ENCODE peak calls at places on chromosomes 6 and 20, in four cellular contexts. One of them, this sample, is unnamed.

GRCh38 chr20:25039697-25040437 is 18.1 kb downstream of the ACSS1 start:
- DNase-seq in SK-N-SH: no peak
- DNase-seq in HepG2: no peak
- DNase-seq in GM12878: no peak
- DNase-seq in this sample: no peak

GRCh38 chr6:87799651-87800050 is 97.6 kb upstream of the AKIRIN2 start:
- DNase-seq in SK-N-SH: no peak
- DNase-seq in HepG2: no peak
- DNase-seq in GM12878: no peak
- DNase-seq in this sample: no peak

GRCh38 chr6:147506704-147507114 is 1.8 kb upstream of the SAMD5 start:
- DNase-seq in SK-N-SH: peak
- DNase-seq in HepG2: peak
- DNase-seq in GM12878: no peak
- DNase-seq in this sample: no peak

GRCh38 chr6:87264481-87264880 is 57.9 kb upstream of the SMIM8 start:
- DNase-seq in SK-N-SH: no peak
- DNase-seq in HepG2: no peak
- DNase-seq in GM12878: no peak
- DNase-seq in this sample: no peak

GRCh38 chr6:10184408-10185187 is 230.3 kb downstream of the TFAP2A start:
- DNase-seq in SK-N-SH: no peak
- DNase-seq in HepG2: no peak
- DNase-seq in GM12878: no peak
- DNase-seq in this sample: no peak

GRCh38 chr6:161168281-161168891 is 105.5 kb downstream of the AGPAT4 start:
- DNase-seq in SK-N-SH: peak
- DNase-seq in HepG2: no peak
- DNase-seq in GM12878: no peak
- DNase-seq in this sample: peak

GRCh38 chr20:48740714-48741113 is 87.1 kb downstream of the PREX1 start:
- DNase-seq in SK-N-SH: no peak
- DNase-seq in HepG2: no peak
- DNase-seq in GM12878: no peak
- DNase-seq in this sample: no peak

GRCh38 chr6:5567352-5567751 is 306.0 kb downstream of the FARS2 start:
- DNase-seq in SK-N-SH: no peak
- DNase-seq in HepG2: no peak
- DNase-seq in GM12878: peak
- DNase-seq in this sample: no peak

GRCh38 chr6:46138281-46138680 is 8.5 kb downstream of the ENPP4 start:
- DNase-seq in SK-N-SH: no peak
- DNase-seq in HepG2: no peak
- DNase-seq in GM12878: no peak
- DNase-seq in this sample: no peak

GRCh38 chr6:40817369-40817768 is 221.7 kb downstream of the UNC5CL start:
- DNase-seq in SK-N-SH: no peak
- DNase-seq in HepG2: no peak
- DNase-seq in GM12878: no peak
- DNase-seq in this sample: no peak

GRCh38 chr6:143074101-143074500 is 13.4 kb downstream of the AIG1 start:
- DNase-seq in SK-N-SH: no peak
- DNase-seq in HepG2: no peak
- DNase-seq in GM12878: no peak
- DNase-seq in this sample: no peak

GRCh38 chr20:3313681-3314080 is 74.7 kb upstream of the SLC4A11 start:
- DNase-seq in SK-N-SH: no peak
- DNase-seq in HepG2: no peak
- DNase-seq in GM12878: no peak
- DNase-seq in this sample: no peak

GRCh38 chr20:55143605-55144004 is 668.2 kb downstream of the DOK5 start:
- DNase-seq in SK-N-SH: no peak
- DNase-seq in HepG2: no peak
- DNase-seq in GM12878: no peak
- DNase-seq in this sample: no peak

GRCh38 chr6:135251416-135251815 is 70.3 kb downstream of the MYB start:
- DNase-seq in SK-N-SH: no peak
- DNase-seq in HepG2: peak
- DNase-seq in GM12878: no peak
- DNase-seq in this sample: no peak

GRCh38 chr6:144594571-144594970 is 309.4 kb downstream of the UTRN start:
- DNase-seq in SK-N-SH: no peak
- DNase-seq in HepG2: no peak
- DNase-seq in GM12878: no peak
- DNase-seq in this sample: no peak

GRCh38 chr20:18019068-18019467 is 38.6 kb downstream of the OVOL2 start:
- DNase-seq in SK-N-SH: peak
- DNase-seq in HepG2: peak
- DNase-seq in GM12878: no peak
- DNase-seq in this sample: no peak

GRCh38 chr20:61170521-61170920 is 81.5 kb upstream of the CDH4 start:
- DNase-seq in SK-N-SH: no peak
- DNase-seq in HepG2: no peak
- DNase-seq in GM12878: no peak
- DNase-seq in this sample: no peak

GRCh38 chr20:49694450-49695071 is 19.1 kb downstream of the B4GALT5 start:
- DNase-seq in SK-N-SH: no peak
- DNase-seq in HepG2: no peak
- DNase-seq in GM12878: no peak
- DNase-seq in this sample: no peak

GRCh38 chr6:113936093-113936934 is 34.6 kb downstream of the HDAC2 start:
- DNase-seq in SK-N-SH: peak
- DNase-seq in HepG2: peak
- DNase-seq in GM12878: peak
- DNase-seq in this sample: peak

GRCh38 chr20:31570735-31571617 is 34.1 kb upstream of the ID1 start:
- DNase-seq in SK-N-SH: peak
- DNase-seq in HepG2: peak
- DNase-seq in GM12878: no peak
- DNase-seq in this sample: no peak

GRCh38 chr20:62019144-62019805 is 46.4 kb downstream of the TAF4 start:
- DNase-seq in SK-N-SH: no peak
- DNase-seq in HepG2: no peak
- DNase-seq in GM12878: no peak
- DNase-seq in this sample: no peak

GRCh38 chr6:4553387-4553786 is 222.8 kb upstream of the CDYL start:
- DNase-seq in SK-N-SH: no peak
- DNase-seq in HepG2: no peak
- DNase-seq in GM12878: no peak
- DNase-seq in this sample: no peak

GRCh38 chr20:58179432-58180099 is 48.9 kb downstream of the ANKRD60 start:
- DNase-seq in SK-N-SH: peak
- DNase-seq in HepG2: peak
- DNase-seq in GM12878: no peak
- DNase-seq in this sample: no peak

GRCh38 chr6:20096506-20096905 is 115.8 kb downstream of the MBOAT1 start:
- DNase-seq in SK-N-SH: no peak
- DNase-seq in HepG2: no peak
- DNase-seq in GM12878: no peak
- DNase-seq in this sample: no peak

GRCh38 chr20:5841492-5841891 is 91.3 kb downstream of the SHLD1 start:
- DNase-seq in SK-N-SH: no peak
- DNase-seq in HepG2: no peak
- DNase-seq in GM12878: no peak
- DNase-seq in this sample: no peak

GRCh38 chr6:95230071-95230740 is 347.1 kb upstream of the MANEA start:
- DNase-seq in SK-N-SH: no peak
- DNase-seq in HepG2: no peak
- DNase-seq in GM12878: no peak
- DNase-seq in this sample: no peak

GRCh38 chr6:151679081-151679480 is 128.4 kb upstream of the ESR1 start:
- DNase-seq in SK-N-SH: no peak
- DNase-seq in HepG2: no peak
- DNase-seq in GM12878: no peak
- DNase-seq in this sample: no peak

GRCh38 chr6:43524483-43524961 is 7.6 kb downstream of the POLR1C start:
- DNase-seq in SK-N-SH: no peak
- DNase-seq in HepG2: no peak
- DNase-seq in GM12878: no peak
- DNase-seq in this sample: no peak

GRCh38 chr20:50163570-50164317 is 10.2 kb upstream of the PEDS1 start:
- DNase-seq in SK-N-SH: no peak
- DNase-seq in HepG2: peak
- DNase-seq in GM12878: no peak
- DNase-seq in this sample: no peak

GRCh38 chr20:1866834-1867233 is 28.4 kb upstream of the SIRPA start:
- DNase-seq in SK-N-SH: no peak
- DNase-seq in HepG2: peak
- DNase-seq in GM12878: no peak
- DNase-seq in this sample: no peak

GRCh38 chr6:170067257-170067656 is 223.6 kb downstream of the DLL1 start:
- DNase-seq in SK-N-SH: no peak
- DNase-seq in HepG2: no peak
- DNase-seq in GM12878: no peak
- DNase-seq in this sample: no peak

GRCh38 chr6:87766211-87766610 is 64.2 kb upstream of the AKIRIN2 start:
- DNase-seq in SK-N-SH: no peak
- DNase-seq in HepG2: peak
- DNase-seq in GM12878: no peak
- DNase-seq in this sample: no peak

GRCh38 chr6:81999270-81999669 is 246.8 kb upstream of the TENT5A start:
- DNase-seq in SK-N-SH: no peak
- DNase-seq in HepG2: peak
- DNase-seq in GM12878: no peak
- DNase-seq in this sample: no peak

GRCh38 chr20:59007758-59008511 is 881 bp upstream of the CTSZ start:
- DNase-seq in SK-N-SH: no peak
- DNase-seq in HepG2: no peak
- DNase-seq in GM12878: peak
- DNase-seq in this sample: no peak

GRCh38 chr6:28207244-28208179 is 17.6 kb upstream of the ZSCAN9 start:
- DNase-seq in SK-N-SH: peak
- DNase-seq in HepG2: no peak
- DNase-seq in GM12878: no peak
- DNase-seq in this sample: no peak

GRCh38 chr20:40948352-40949267 is 80.0 kb upstream of the TOP1 start:
- DNase-seq in SK-N-SH: no peak
- DNase-seq in HepG2: no peak
- DNase-seq in GM12878: no peak
- DNase-seq in this sample: no peak

DNA sequence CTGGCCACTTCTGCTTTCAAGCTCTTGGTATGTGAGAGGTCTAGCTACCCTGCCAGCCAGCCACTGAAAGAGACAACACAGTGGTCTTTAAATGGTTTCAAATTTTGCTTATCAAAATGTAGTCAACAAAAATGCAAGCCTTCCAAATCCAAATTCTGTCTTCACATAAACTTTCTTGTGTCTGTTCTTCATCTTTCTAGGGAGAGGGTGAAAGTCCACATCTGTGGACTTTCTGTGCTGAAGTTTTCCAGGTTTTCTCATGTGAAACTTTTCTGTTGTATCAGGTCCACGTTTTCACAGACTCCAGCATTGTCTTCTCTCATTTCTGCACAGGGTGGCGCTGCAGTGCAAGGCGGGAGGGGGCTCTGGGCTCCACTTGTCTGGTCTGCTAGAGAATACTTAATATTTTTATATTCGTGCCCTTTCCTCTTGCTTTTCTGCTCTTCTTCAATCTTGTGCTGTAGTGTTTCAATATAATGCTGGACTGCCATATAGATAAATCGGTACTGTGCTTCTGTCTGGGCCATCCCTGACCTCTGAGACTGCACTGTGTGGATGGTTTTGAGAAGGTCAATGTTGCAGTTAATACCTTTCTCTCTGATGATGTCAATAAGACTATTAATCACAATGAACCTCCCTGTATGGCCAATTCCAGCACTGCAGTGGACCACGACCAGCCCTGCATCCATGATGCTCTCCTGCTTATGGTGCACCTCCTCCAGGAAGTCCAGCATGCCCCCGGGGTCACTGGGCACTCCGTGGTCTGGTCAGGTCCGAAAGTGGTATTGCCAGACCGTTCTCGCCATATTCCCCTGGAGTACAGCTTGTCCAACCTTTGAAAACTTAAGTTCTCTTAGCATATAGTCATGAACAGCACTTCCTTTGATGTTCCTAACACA is 161.6 kb upstream of the TNFAIP3 start:
- DNase-seq in SK-N-SH: no peak
- DNase-seq in HepG2: peak
- DNase-seq in GM12878: no peak
- DNase-seq in this sample: peak
- TF ChIP-seq ZBTB33 in SK-N-SH: no peak
- TF ChIP-seq ZBTB33 in HepG2: no peak
- TF ChIP-seq ZBTB33 in GM12878: no peak
- TF ChIP-seq ZBTB33 in this sample: no peak

DNA sequence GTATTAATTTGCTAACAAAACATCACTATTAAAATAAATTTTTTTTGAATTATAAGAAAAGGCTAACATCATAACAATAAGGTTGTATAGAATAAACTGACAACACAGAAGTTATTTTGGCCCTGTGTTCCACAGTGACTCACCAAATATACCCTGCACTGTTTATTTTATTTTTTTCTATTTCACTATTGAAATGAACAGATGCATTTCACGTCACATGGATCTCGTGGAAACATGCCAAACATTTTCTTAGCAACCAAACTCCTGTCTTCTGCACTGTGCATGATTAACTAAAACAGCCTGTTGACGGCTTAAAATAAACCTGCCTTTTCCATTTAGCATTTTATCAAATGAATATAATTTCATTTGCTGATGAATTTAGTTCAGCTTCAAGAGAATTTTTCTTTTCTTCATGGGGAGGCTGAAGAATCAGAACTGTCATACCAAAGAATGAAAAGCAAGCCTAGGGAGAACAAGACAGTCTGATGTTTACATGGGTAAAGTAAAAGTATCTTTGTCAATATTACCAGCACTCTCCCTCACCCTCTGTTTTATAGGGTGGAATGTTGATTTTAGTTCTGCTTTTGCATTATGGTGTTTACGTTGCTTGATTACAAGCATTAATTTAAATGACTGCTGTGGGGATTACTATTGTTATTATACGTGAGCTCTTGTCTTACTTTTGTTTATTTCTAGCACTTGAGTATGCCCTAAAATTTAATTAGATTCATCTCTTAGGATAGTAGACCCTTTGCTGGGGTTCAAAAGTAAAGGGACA is 115.3 kb downstream of the LCA5 start:
- DNase-seq in SK-N-SH: peak
- DNase-seq in HepG2: no peak
- DNase-seq in GM12878: peak
- DNase-seq in this sample: no peak
- TF ChIP-seq ZBTB33 in SK-N-SH: no peak
- TF ChIP-seq ZBTB33 in HepG2: no peak
- TF ChIP-seq ZBTB33 in GM12878: no peak
- TF ChIP-seq ZBTB33 in this sample: no peak

GRCh38 chr6:106116125-106116524 is 30.0 kb downstream of the PRDM1 start:
- DNase-seq in SK-N-SH: no peak
- DNase-seq in HepG2: no peak
- DNase-seq in GM12878: no peak
- DNase-seq in this sample: no peak
- TF ChIP-seq ZBTB33 in SK-N-SH: no peak
- TF ChIP-seq ZBTB33 in HepG2: no peak
- TF ChIP-seq ZBTB33 in GM12878: no peak
- TF ChIP-seq ZBTB33 in this sample: no peak

GRCh38 chr6:34015576-34015975 is 130.3 kb downstream of the GRM4 start:
- DNase-seq in SK-N-SH: no peak
- DNase-seq in HepG2: no peak
- DNase-seq in GM12878: no peak
- DNase-seq in this sample: no peak
- TF ChIP-seq ZBTB33 in SK-N-SH: no peak
- TF ChIP-seq ZBTB33 in HepG2: no peak
- TF ChIP-seq ZBTB33 in GM12878: no peak
- TF ChIP-seq ZBTB33 in this sample: no peak

This sample was measured in HCT116.